ENCODE peak calls at places on chromosomes 7 and 10, in seven cellular contexts. W is activated T-cell treated with anti-CD3 and anti-CD28 coated beads, Interleukin-2, amount 50 U/mL, for 4 hours; O is H54; D is left lobe of liver; C is upper lobe of right lung; N is left lung; P is CD8-positive, alpha-beta memory T cell. H is an unnamed sample.

GRCh38 chr7:150367187-150367510 is 1.5 kb upstream of the REPIN1 start:
- DNase-seq in W (no peak), C (no peak), D (no peak), N (no peak), O (no peak), P (no peak), H (no peak)

GRCh38 chr10:69490876-69491275 is 39.6 kb downstream of the TSPAN15 start:
- DNase-seq in N (no peak), P (no peak), D (no peak), O (no peak), C (peak), W (no peak), H (no peak)

GRCh38 chr10:22539579-22540160 is 174.7 kb downstream of the PIP4K2A start:
- DNase-seq in C (no peak), W (no peak), D (no peak), P (no peak), N (no peak), O (no peak), H (no peak)

GRCh38 chr7:106329971-106330733 is 45.4 kb upstream of the NAMPT start:
- DNase-seq in C (no peak), O (no peak), W (no peak), D (no peak), P (no peak), N (no peak), H (no peak)

GRCh38 chr7:131604841-131605279 is 48.4 kb upstream of the PODXL start:
- DNase-seq in O (peak), N (no peak), D (no peak), P (no peak), C (no peak), W (no peak), H (no peak)

GRCh38 chr10:71923138-71923692 is 41.0 kb upstream of the CHST3 start:
- DNase-seq in N (no peak), P (no peak), W (no peak), D (no peak), C (no peak), O (no peak), H (no peak)

GRCh38 chr7:55493416-55493815 is 78.9 kb downstream of the VOPP1 start:
- DNase-seq in O (no peak), N (no peak), D (no peak), C (no peak), P (no peak), W (no peak), H (no peak)

GRCh38 chr7:36029311-36029710 is 123.7 kb upstream of the EEPD1 start:
- DNase-seq in N (no peak), W (no peak), D (no peak), C (no peak), O (no peak), P (no peak), H (no peak)

GRCh38 chr10:123847686-123848432 is 43.7 kb downstream of the CPXM2 start:
- DNase-seq in W (no peak), P (no peak), N (no peak), C (no peak), D (no peak), O (no peak), H (no peak)